ENCODE peak calls at places on chromosome 1, in five cellular contexts. Z is A549, U is IMR-90, B is tibial nerve, H is H54. Y is an unnamed sample.

GRCh38 chr1:11026903-11027302 is 14.4 kb downstream of the TARDBP start:
- DNase-seq in Z (no peak), U (no peak), B (no peak), H (no peak), Y (no peak)

GRCh38 chr1:207672525-207673130 is 27.7 kb downstream of the CR1L start:
- DNase-seq in Z (peak; percentile 64), U (peak; percentile 21), B (no peak), H (peak; percentile 15), Y (peak; percentile 81)

GRCh38 chr1:33140153-33141149 is 41.4 kb downstream of the TRIM62 start:
- DNase-seq in Z (no peak), U (peak; percentile 61), B (no peak), H (peak; percentile 40), Y (no peak)

GRCh38 chr1:30540611-30541192 is 182.7 kb downstream of the MATN1 start:
- DNase-seq in Z (no peak), U (no peak), B (no peak), H (no peak), Y (no peak)

GRCh38 chr1:10830961-10831669 is 34.7 kb upstream of the CASZ1 start:
- DNase-seq in Z (no peak), U (no peak), B (no peak), H (peak; percentile 68), Y (no peak)

GRCh38 chr1:43858324-43858723 is 75.3 kb upstream of the ARTN start:
- DNase-seq in Z (no peak), U (peak; percentile 99), B (peak; percentile 21), H (peak; percentile 84), Y (no peak)

GRCh38 chr1:27868932-27869718 is 3.2 kb upstream of the THEMIS2 start:
- DNase-seq in Z (no peak), U (no peak), B (no peak), H (no peak), Y (no peak)

GRCh38 chr1:205066221-205066818 is 17.9 kb downstream of the TMEM81 start:
- DNase-seq in Z (no peak), U (no peak), B (no peak), H (no peak), Y (peak; percentile 70)

GRCh38 chr1:77524038-77524437 is 158.4 kb downstream of the ZZZ3 start:
- DNase-seq in Z (no peak), U (no peak), B (no peak), H (no peak), Y (no peak)

GRCh38 chr1:185971688-185972087 is 237.5 kb downstream of the HMCN1 start:
- DNase-seq in Z (no peak), U (peak; percentile 86), B (no peak), H (no peak), Y (no peak)

GRCh38 chr1:64769971-64770370 is 25.1 kb downstream of the RAVER2 start:
- DNase-seq in Z (no peak), U (no peak), B (no peak), H (no peak), Y (no peak)

GRCh38 chr1:6041432-6042062 is 4.1 kb upstream of the KCNAB2 start:
- DNase-seq in Z (peak; percentile 19), U (no peak), B (no peak), H (peak; percentile 54), Y (peak; percentile 48)

GRCh38 chr1:2135425-2135824 is 59.1 kb downstream of the FAAP20 start:
- DNase-seq in Z (no peak), U (peak; percentile 85), B (no peak), H (no peak), Y (no peak)

GRCh38 chr1:159598196-159598595 is 10.6 kb downstream of the APCS start:
- DNase-seq in Z (peak; percentile 88), U (peak; percentile 85), B (no peak), H (peak; percentile 43), Y (no peak)

GRCh38 chr1:230861970-230862595 is 6.2 kb downstream of the C1orf198 start:
- DNase-seq in Z (no peak), U (peak; percentile 89), B (no peak), H (no peak), Y (no peak)

GRCh38 chr1:59136541-59137335 is 160.2 kb upstream of the FGGY start:
- DNase-seq in Z (no peak), U (no peak), B (no peak), H (no peak), Y (no peak)

GRCh38 chr1:45172015-45172414 is 34.4 kb downstream of the ZSWIM5 start:
- DNase-seq in Z (peak; percentile 51), U (no peak), B (no peak), H (no peak), Y (no peak)

GRCh38 chr1:153578936-153579335 is 13.3 kb upstream of the S100A2 start:
- DNase-seq in Z (no peak), U (no peak), B (no peak), H (no peak), Y (no peak)

GRCh38 chr1:212700892-212701819 is 1.5 kb upstream of the BATF3 start:
- DNase-seq in Z (peak; percentile 74), U (peak; percentile 62), B (no peak), H (no peak), Y (peak; percentile 47)

GRCh38 chr1:81337226-81337625 is 463.5 kb upstream of the ADGRL2 start:
- DNase-seq in Z (no peak), U (no peak), B (no peak), H (no peak), Y (no peak)

GRCh38 chr1:115337633-115338456 is at the start of gene NGF:
- DNase-seq in Z (peak; percentile 27), U (peak; percentile 78), B (peak; percentile 31), H (peak; percentile 57), Y (no peak)

GRCh38 chr1:225824522-225824921 is 14.6 kb downstream of the EPHX1 start:
- DNase-seq in Z (no peak), U (no peak), B (no peak), H (no peak), Y (no peak)

DNA sequence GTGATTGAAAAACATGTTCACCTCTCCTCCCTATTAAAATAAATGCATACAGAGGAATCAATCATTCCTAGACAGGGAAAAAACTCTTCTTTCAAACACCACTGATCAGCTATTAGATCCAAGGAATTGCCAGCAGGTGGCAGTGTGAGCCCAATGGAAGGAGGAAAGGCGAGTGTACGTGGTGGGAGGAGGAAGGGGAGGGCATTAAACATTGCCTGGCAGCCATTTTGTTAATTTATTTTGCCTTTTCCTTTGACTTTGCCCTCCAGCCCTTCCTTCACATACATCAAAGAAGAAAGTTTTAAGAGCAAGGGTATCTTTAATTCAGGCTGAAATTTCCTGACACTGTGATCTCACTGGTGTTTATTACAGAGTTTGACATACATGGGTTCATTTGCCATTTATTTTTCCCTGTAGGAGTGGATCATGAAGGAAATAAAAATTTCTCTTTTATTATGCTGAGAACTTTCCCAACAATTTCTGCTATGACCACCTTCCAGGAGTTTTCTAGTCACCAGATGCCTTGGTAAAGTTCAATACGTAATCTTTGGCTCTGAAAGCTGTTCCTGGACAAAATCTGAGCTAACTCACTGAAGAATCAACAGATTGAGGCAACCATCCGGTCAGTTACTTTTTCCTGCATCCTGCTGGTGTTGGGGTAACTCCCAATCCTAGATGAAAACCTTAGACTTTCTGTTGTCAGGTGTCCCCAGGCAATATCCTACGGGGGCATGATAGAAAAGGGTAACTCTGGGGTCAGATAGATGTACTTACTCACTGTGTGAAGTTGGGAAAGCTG is 1.9 kb upstream of the GNAI3 start:
- DNase-seq in Z (peak; percentile 83), U (peak; percentile 86), B (peak; percentile 85), H (peak; percentile 74), Y (peak; percentile 95)
- TF ChIP-seq POLR2A in Z (no peak), U (peak; percentile 27), B (no peak), H (no peak), Y (peak; percentile 3)

DNA sequence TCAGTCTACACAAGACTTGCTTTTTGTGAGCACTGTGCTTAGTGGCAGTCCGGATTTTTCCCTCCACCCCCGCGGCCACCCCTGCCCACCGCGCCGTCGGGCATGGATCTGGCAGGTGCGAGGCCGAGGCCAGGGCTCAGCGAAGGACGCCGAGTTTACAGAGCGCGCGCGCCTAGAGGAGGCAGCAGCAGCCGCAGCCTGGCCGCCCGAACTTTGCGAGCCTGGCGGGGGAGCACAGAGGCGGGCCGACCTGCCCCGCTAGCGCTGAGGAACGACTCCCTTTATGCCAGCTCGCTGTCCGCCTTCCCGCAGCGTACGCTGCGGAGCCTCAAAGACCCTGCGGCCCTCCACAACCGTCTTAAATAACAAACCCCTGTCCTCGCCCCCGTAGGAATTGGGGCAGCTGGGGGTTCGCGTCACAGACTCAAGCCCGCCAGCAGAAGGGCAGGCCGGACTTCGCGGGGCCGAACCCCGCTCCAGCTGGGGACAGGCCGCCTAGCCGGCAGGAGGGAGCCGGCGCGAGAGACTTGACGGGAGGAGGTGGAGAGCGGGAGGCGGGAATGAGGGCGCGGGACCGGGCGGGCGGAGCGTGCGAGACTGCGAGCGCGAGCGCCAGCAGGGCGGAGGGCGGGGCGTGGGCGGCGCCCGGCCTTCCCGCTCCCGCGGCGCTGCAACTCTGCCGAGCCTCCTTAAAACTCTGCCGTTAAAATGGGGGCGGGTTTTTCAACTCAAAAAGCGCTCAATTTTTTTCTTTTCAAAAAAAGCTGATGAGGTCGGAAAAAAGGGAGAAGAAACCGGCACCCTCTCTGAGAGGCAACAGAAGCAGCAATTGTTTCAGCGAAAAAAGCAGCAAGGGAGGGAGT is 1.8 kb upstream of the CDKN2C start:
- DNase-seq in Z (peak; percentile 91), U (peak; percentile 89), B (peak; percentile 82), H (peak; percentile 78), Y (peak; percentile 94)
- TF ChIP-seq POLR2A in Z (peak; percentile 42), U (peak; percentile 71), B (peak; percentile 76), H (peak; percentile 87), Y (peak; percentile 86)

DNA sequence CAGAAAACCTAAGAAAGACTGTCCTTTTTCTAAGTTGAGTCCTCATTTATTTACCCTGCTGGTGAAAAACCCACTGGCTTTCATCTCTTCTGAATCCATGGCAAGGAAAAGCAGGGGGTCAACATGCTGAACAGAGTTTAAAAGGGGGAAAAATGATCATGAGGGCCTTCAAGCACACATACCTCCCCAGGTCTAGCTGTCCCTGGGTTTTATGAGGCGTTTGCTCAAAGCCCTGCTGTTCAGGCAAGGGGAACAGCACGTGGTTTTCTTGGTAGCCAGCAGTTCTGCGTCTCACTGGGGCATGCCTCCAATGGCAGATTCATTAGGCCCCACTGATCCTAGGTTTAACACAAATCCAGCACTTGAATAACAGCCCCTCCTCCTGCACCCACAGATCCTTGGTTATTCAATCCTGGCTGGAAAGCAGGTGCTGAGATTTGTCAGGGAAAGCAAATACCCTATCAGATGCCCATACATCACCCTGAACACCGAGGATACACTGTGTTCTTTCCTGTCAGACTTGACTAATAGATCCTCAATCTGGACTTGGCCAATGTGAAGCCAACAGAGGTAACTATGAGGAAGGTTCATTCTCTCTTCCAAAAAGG is 106.5 kb downstream of the ZC3H11B start:
- DNase-seq in Z (no peak), U (no peak), B (no peak), H (no peak), Y (no peak)
- TF ChIP-seq POLR2A in Z (no peak), U (no peak), B (no peak), H (no peak), Y (no peak)

GRCh38 chr1:21451981-21452411 is 12.1 kb downstream of the NBPF3 start:
- DNase-seq in Z (no peak), U (peak; percentile 62), B (no peak), H (no peak), Y (peak; percentile 44)

GRCh38 chr1:21447311-21447710 is 7.4 kb downstream of the NBPF3 start:
- DNase-seq in Z (no peak), U (no peak), B (no peak), H (no peak), Y (no peak)

GRCh38 chr1:21451212-21451611 is 11.3 kb downstream of the NBPF3 start:
- DNase-seq in Z (no peak), U (peak; percentile 91), B (no peak), H (no peak), Y (no peak)

GRCh38 chr1:21449906-21450305 is 10.0 kb downstream of the NBPF3 start:
- DNase-seq in Z (no peak), U (peak; percentile 41), B (no peak), H (no peak), Y (no peak)
- TF ChIP-seq POLR2A in Z (no peak), U (no peak), B (no peak), H (no peak), Y (no peak)